ENCODE peak calls at places on chromosome 17, in seven cellular contexts. One of them, this sample, is unnamed.
A peak's percentile ranks its signal among the peaks of the same experiment; 100 is the strongest.

GRCh38 chr17:35256629-35257028 is 13.8 kb downstream of the SLFN5 start:
- DNase-seq in upper lobe of right lung: no peak
- DNase-seq in dorsolateral prefrontal cortex: no peak
- DNase-seq in T-cell: no peak
- DNase-seq in epithelial cell of esophagus: no peak
- DNase-seq in tibial nerve: no peak
- DNase-seq in ACHN: no peak
- DNase-seq in this sample: peak; percentile 79

GRCh38 chr17:11384131-11384530 is 143.1 kb downstream of the SHISA6 start:
- DNase-seq in upper lobe of right lung: no peak
- DNase-seq in dorsolateral prefrontal cortex: no peak
- DNase-seq in T-cell: no peak
- DNase-seq in epithelial cell of esophagus: no peak
- DNase-seq in tibial nerve: no peak
- DNase-seq in ACHN: no peak
- DNase-seq in this sample: no peak

GRCh38 chr17:79633937-79634813 is 23.3 kb upstream of the RBFOX3 start:
- DNase-seq in upper lobe of right lung: peak; percentile 42
- DNase-seq in dorsolateral prefrontal cortex: peak; percentile 12
- DNase-seq in T-cell: no peak
- DNase-seq in epithelial cell of esophagus: no peak
- DNase-seq in tibial nerve: no peak
- DNase-seq in ACHN: no peak
- DNase-seq in this sample: no peak

GRCh38 chr17:65332375-65332774 is 195.2 kb downstream of the RGS9 start:
- DNase-seq in upper lobe of right lung: no peak
- DNase-seq in dorsolateral prefrontal cortex: no peak
- DNase-seq in T-cell: no peak
- DNase-seq in epithelial cell of esophagus: peak; percentile 14
- DNase-seq in tibial nerve: no peak
- DNase-seq in ACHN: no peak
- DNase-seq in this sample: peak; percentile 17

GRCh38 chr17:57916925-57917858 is 38.0 kb downstream of the CUEDC1 start:
- DNase-seq in upper lobe of right lung: no peak
- DNase-seq in dorsolateral prefrontal cortex: no peak
- DNase-seq in T-cell: peak; percentile 28
- DNase-seq in epithelial cell of esophagus: no peak
- DNase-seq in tibial nerve: no peak
- DNase-seq in ACHN: no peak
- DNase-seq in this sample: peak; percentile 76

GRCh38 chr17:13031718-13032350 is 14.0 kb upstream of the ELAC2 start:
- DNase-seq in upper lobe of right lung: no peak
- DNase-seq in dorsolateral prefrontal cortex: peak; percentile 40
- DNase-seq in T-cell: peak; percentile 37
- DNase-seq in epithelial cell of esophagus: peak; percentile 54
- DNase-seq in tibial nerve: peak; percentile 45
- DNase-seq in ACHN: peak; percentile 55
- DNase-seq in this sample: peak; percentile 25

GRCh38 chr17:57261084-57261461 is 4.8 kb downstream of the MSI2 start:
- DNase-seq in upper lobe of right lung: no peak
- DNase-seq in dorsolateral prefrontal cortex: no peak
- DNase-seq in T-cell: no peak
- DNase-seq in epithelial cell of esophagus: no peak
- DNase-seq in tibial nerve: no peak
- DNase-seq in ACHN: no peak
- DNase-seq in this sample: no peak

GRCh38 chr17:50129303-50129945 is 536 bp downstream of the SAMD14 start:
- DNase-seq in upper lobe of right lung: peak; percentile 68
- DNase-seq in dorsolateral prefrontal cortex: no peak
- DNase-seq in T-cell: peak; percentile 46
- DNase-seq in epithelial cell of esophagus: peak; percentile 29
- DNase-seq in tibial nerve: no peak
- DNase-seq in ACHN: no peak
- DNase-seq in this sample: peak; percentile 46

GRCh38 chr17:45247429-45248131 is 14.3 kb downstream of the SPATA32 start:
- DNase-seq in upper lobe of right lung: peak; percentile 98
- DNase-seq in dorsolateral prefrontal cortex: peak; percentile 63
- DNase-seq in T-cell: peak; percentile 98
- DNase-seq in epithelial cell of esophagus: peak; percentile 95
- DNase-seq in tibial nerve: peak; percentile 66
- DNase-seq in ACHN: peak; percentile 96
- DNase-seq in this sample: peak; percentile 98

GRCh38 chr17:20920813-20921199 is 122.0 kb downstream of the USP22 start:
- DNase-seq in upper lobe of right lung: no peak
- DNase-seq in dorsolateral prefrontal cortex: no peak
- DNase-seq in T-cell: no peak
- DNase-seq in epithelial cell of esophagus: peak; percentile 35
- DNase-seq in tibial nerve: no peak
- DNase-seq in ACHN: no peak
- DNase-seq in this sample: no peak

GRCh38 chr17:62778990-62779681 is 29.0 kb downstream of the MARCHF10 start:
- DNase-seq in upper lobe of right lung: peak; percentile 85
- DNase-seq in dorsolateral prefrontal cortex: no peak
- DNase-seq in T-cell: no peak
- DNase-seq in epithelial cell of esophagus: peak; percentile 100
- DNase-seq in tibial nerve: no peak
- DNase-seq in ACHN: peak; percentile 88
- DNase-seq in this sample: peak; percentile 58

GRCh38 chr17:58059141-58059540 is 24.1 kb upstream of the DYNLL2 start:
- DNase-seq in upper lobe of right lung: no peak
- DNase-seq in dorsolateral prefrontal cortex: no peak
- DNase-seq in T-cell: no peak
- DNase-seq in epithelial cell of esophagus: peak; percentile 16
- DNase-seq in tibial nerve: no peak
- DNase-seq in ACHN: no peak
- DNase-seq in this sample: no peak

GRCh38 chr17:76270770-76271668 is 5.9 kb downstream of the UBALD2 start:
- DNase-seq in upper lobe of right lung: no peak
- DNase-seq in dorsolateral prefrontal cortex: no peak
- DNase-seq in T-cell: no peak
- DNase-seq in epithelial cell of esophagus: no peak
- DNase-seq in tibial nerve: no peak
- DNase-seq in ACHN: no peak
- DNase-seq in this sample: no peak

GRCh38 chr17:35568561-35568960 is 7.9 kb upstream of the SLFN14 start:
- DNase-seq in upper lobe of right lung: no peak
- DNase-seq in dorsolateral prefrontal cortex: no peak
- DNase-seq in T-cell: peak; percentile 17
- DNase-seq in epithelial cell of esophagus: peak; percentile 74
- DNase-seq in tibial nerve: no peak
- DNase-seq in ACHN: peak; percentile 47
- DNase-seq in this sample: peak; percentile 85

GRCh38 chr17:55726440-55726839 is 3.8 kb upstream of the TMEM100 start:
- DNase-seq in upper lobe of right lung: no peak
- DNase-seq in dorsolateral prefrontal cortex: no peak
- DNase-seq in T-cell: no peak
- DNase-seq in epithelial cell of esophagus: peak; percentile 82
- DNase-seq in tibial nerve: peak; percentile 79
- DNase-seq in ACHN: peak; percentile 28
- DNase-seq in this sample: no peak

GRCh38 chr17:65537845-65538678 is 23.4 kb downstream of the AXIN2 start:
- DNase-seq in upper lobe of right lung: no peak
- DNase-seq in dorsolateral prefrontal cortex: no peak
- DNase-seq in T-cell: peak; percentile 52
- DNase-seq in epithelial cell of esophagus: no peak
- DNase-seq in tibial nerve: no peak
- DNase-seq in ACHN: no peak
- DNase-seq in this sample: no peak

GRCh38 chr17:57519800-57520199 is 225.3 kb downstream of the CCDC182 start:
- DNase-seq in upper lobe of right lung: no peak
- DNase-seq in dorsolateral prefrontal cortex: no peak
- DNase-seq in T-cell: no peak
- DNase-seq in epithelial cell of esophagus: no peak
- DNase-seq in tibial nerve: no peak
- DNase-seq in ACHN: no peak
- DNase-seq in this sample: no peak

GRCh38 chr17:65219124-65219523 is 82.0 kb downstream of the RGS9 start:
- DNase-seq in upper lobe of right lung: no peak
- DNase-seq in dorsolateral prefrontal cortex: no peak
- DNase-seq in T-cell: no peak
- DNase-seq in epithelial cell of esophagus: no peak
- DNase-seq in tibial nerve: no peak
- DNase-seq in ACHN: no peak
- DNase-seq in this sample: no peak

GRCh38 chr17:71438631-71439146 is 682.1 kb upstream of the SOX9 start:
- DNase-seq in upper lobe of right lung: no peak
- DNase-seq in dorsolateral prefrontal cortex: no peak
- DNase-seq in T-cell: no peak
- DNase-seq in epithelial cell of esophagus: peak; percentile 96
- DNase-seq in tibial nerve: no peak
- DNase-seq in ACHN: peak; percentile 64
- DNase-seq in this sample: peak; percentile 41

GRCh38 chr17:73397856-73398540 is 86.2 kb upstream of the CDC42EP4 start:
- DNase-seq in upper lobe of right lung: no peak
- DNase-seq in dorsolateral prefrontal cortex: no peak
- DNase-seq in T-cell: no peak
- DNase-seq in epithelial cell of esophagus: no peak
- DNase-seq in tibial nerve: no peak
- DNase-seq in ACHN: no peak
- DNase-seq in this sample: no peak